ENCODE peak calls at places on chromosome 15, in eight cellular contexts. One of them, this sample, is unnamed.

GRCh38 chr15:71002321-71002720 is 109.7 kb downstream of the LRRC49 start:
- DNase-seq in K562: no peak
- DNase-seq in stomach: no peak
- DNase-seq in heart left ventricle: no peak
- DNase-seq in GM12878: no peak
- DNase-seq in IMR-90: peak; percentile 58
- DNase-seq in neural progenitor cell: no peak
- DNase-seq in CD4-positive, CD25-positive, alpha-beta regulatory T cell: no peak
- DNase-seq in this sample: no peak

GRCh38 chr15:39555885-39556284 is 25.0 kb upstream of the THBS1 start:
- DNase-seq in K562: no peak
- DNase-seq in stomach: no peak
- DNase-seq in heart left ventricle: no peak
- DNase-seq in GM12878: no peak
- DNase-seq in IMR-90: peak; percentile 20
- DNase-seq in neural progenitor cell: no peak
- DNase-seq in CD4-positive, CD25-positive, alpha-beta regulatory T cell: no peak
- DNase-seq in this sample: no peak

GRCh38 chr15:62606376-62607164 is 436.0 kb upstream of the TPM1 start:
- DNase-seq in K562: no peak
- DNase-seq in stomach: no peak
- DNase-seq in heart left ventricle: no peak
- DNase-seq in GM12878: no peak
- DNase-seq in IMR-90: peak; percentile 100
- DNase-seq in neural progenitor cell: no peak
- DNase-seq in CD4-positive, CD25-positive, alpha-beta regulatory T cell: no peak
- DNase-seq in this sample: no peak

GRCh38 chr15:68192804-68193521 is 12.2 kb downstream of the CALML4 start:
- DNase-seq in K562: no peak
- DNase-seq in stomach: no peak
- DNase-seq in heart left ventricle: peak; percentile 60
- DNase-seq in GM12878: no peak
- DNase-seq in IMR-90: no peak
- DNase-seq in neural progenitor cell: no peak
- DNase-seq in CD4-positive, CD25-positive, alpha-beta regulatory T cell: no peak
- DNase-seq in this sample: no peak

GRCh38 chr15:69390575-69390974 is 23.6 kb upstream of the KIF23 start:
- DNase-seq in K562: no peak
- DNase-seq in stomach: no peak
- DNase-seq in heart left ventricle: no peak
- DNase-seq in GM12878: no peak
- DNase-seq in IMR-90: peak; percentile 77
- DNase-seq in neural progenitor cell: no peak
- DNase-seq in CD4-positive, CD25-positive, alpha-beta regulatory T cell: no peak
- DNase-seq in this sample: no peak

GRCh38 chr15:29037997-29038700 is 152.4 kb downstream of the APBA2 start:
- DNase-seq in K562: no peak
- DNase-seq in stomach: no peak
- DNase-seq in heart left ventricle: no peak
- DNase-seq in GM12878: no peak
- DNase-seq in IMR-90: no peak
- DNase-seq in neural progenitor cell: no peak
- DNase-seq in CD4-positive, CD25-positive, alpha-beta regulatory T cell: no peak
- DNase-seq in this sample: no peak

GRCh38 chr15:82680200-82681102 is 29.2 kb downstream of the AP3B2 start:
- DNase-seq in K562: peak; percentile 95
- DNase-seq in stomach: peak; percentile 80
- DNase-seq in heart left ventricle: no peak
- DNase-seq in GM12878: no peak
- DNase-seq in IMR-90: no peak
- DNase-seq in neural progenitor cell: peak; percentile 89
- DNase-seq in CD4-positive, CD25-positive, alpha-beta regulatory T cell: peak; percentile 83
- DNase-seq in this sample: peak; percentile 55

GRCh38 chr15:51775967-51776816 is 24.8 kb downstream of the TMOD2 start:
- DNase-seq in K562: peak; percentile 68
- DNase-seq in stomach: peak; percentile 56
- DNase-seq in heart left ventricle: no peak
- DNase-seq in GM12878: peak; percentile 30
- DNase-seq in IMR-90: peak; percentile 55
- DNase-seq in neural progenitor cell: peak; percentile 72
- DNase-seq in CD4-positive, CD25-positive, alpha-beta regulatory T cell: peak; percentile 46
- DNase-seq in this sample: peak; percentile 40

DNA sequence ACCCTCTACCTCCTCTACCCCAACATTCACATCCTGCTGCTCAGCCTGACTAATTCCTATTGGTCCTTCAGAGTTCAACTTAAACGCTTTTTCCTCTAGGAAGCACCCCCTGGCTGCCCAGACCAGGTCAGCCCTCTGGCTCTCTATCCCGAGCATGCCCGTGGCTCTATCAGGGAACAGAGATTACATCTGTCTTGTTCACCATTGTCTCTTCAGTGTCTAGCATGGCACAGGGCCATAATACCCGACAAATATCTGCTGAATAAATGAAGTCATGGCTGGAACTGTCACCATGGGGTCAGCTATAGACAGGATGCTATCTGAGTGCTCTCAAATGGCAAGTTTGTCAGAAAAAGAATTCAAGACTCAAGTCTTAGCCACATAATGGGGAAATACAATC is 296.9 kb upstream of the CHRNA7 start:
- DNase-seq in K562: no peak
- DNase-seq in stomach: no peak
- DNase-seq in heart left ventricle: no peak
- DNase-seq in GM12878: no peak
- DNase-seq in IMR-90: no peak
- DNase-seq in neural progenitor cell: no peak
- DNase-seq in CD4-positive, CD25-positive, alpha-beta regulatory T cell: no peak
- DNase-seq in this sample: no peak
- H3K4me1 ChIP-seq in K562: no peaks in the 10 kb centered on the region
- H3K4me1 ChIP-seq in stomach: no peaks in the 10 kb centered on the region
- H3K4me1 ChIP-seq in heart left ventricle: no peaks in the 10 kb centered on the region
- H3K4me1 ChIP-seq in GM12878: no peaks in the 10 kb centered on the region
- H3K4me1 ChIP-seq in IMR-90: no peaks in the 10 kb centered on the region
- H3K4me1 ChIP-seq in neural progenitor cell: no peaks in the 10 kb centered on the region
- H3K4me1 ChIP-seq in CD4-positive, CD25-positive, alpha-beta regulatory T cell: no peaks in the 10 kb centered on the region
- H3K4me1 ChIP-seq in this sample: no peaks in the 10 kb centered on the region

GRCh38 chr15:31082771-31083393 is 18.6 kb downstream of the TRPM1 start:
- DNase-seq in K562: no peak
- DNase-seq in stomach: peak; percentile 57
- DNase-seq in heart left ventricle: no peak
- DNase-seq in GM12878: no peak
- DNase-seq in IMR-90: peak; percentile 51
- DNase-seq in neural progenitor cell: no peak
- DNase-seq in CD4-positive, CD25-positive, alpha-beta regulatory T cell: no peak
- DNase-seq in this sample: no peak
- H3K4me1 ChIP-seq in K562: peaks cover 3% of the 10 kb centered on the region
- H3K4me1 ChIP-seq in stomach: peaks cover 40% of the 10 kb centered on the region
- H3K4me1 ChIP-seq in heart left ventricle: peaks cover 14% of the 10 kb centered on the region
- H3K4me1 ChIP-seq in GM12878: peaks cover 10% of the 10 kb centered on the region
- H3K4me1 ChIP-seq in IMR-90: peaks cover 9% of the 10 kb centered on the region
- H3K4me1 ChIP-seq in neural progenitor cell: peaks cover 4% of the 10 kb centered on the region
- H3K4me1 ChIP-seq in CD4-positive, CD25-positive, alpha-beta regulatory T cell: peaks cover 3% of the 10 kb centered on the region
- H3K4me1 ChIP-seq in this sample: no peaks in the 10 kb centered on the region

GRCh38 chr15:58931985-58932384 is 1.5 kb downstream of the SLTM start:
- DNase-seq in K562: peak; percentile 29
- DNase-seq in stomach: peak; percentile 46
- DNase-seq in heart left ventricle: no peak
- DNase-seq in GM12878: peak; percentile 23
- DNase-seq in IMR-90: peak; percentile 63
- DNase-seq in neural progenitor cell: no peak
- DNase-seq in CD4-positive, CD25-positive, alpha-beta regulatory T cell: peak; percentile 3
- DNase-seq in this sample: no peak
- H3K4me1 ChIP-seq in K562: peaks cover 15% of the 10 kb centered on the region
- H3K4me1 ChIP-seq in stomach: peaks cover 34% of the 10 kb centered on the region
- H3K4me1 ChIP-seq in heart left ventricle: peaks cover 38% of the 10 kb centered on the region
- H3K4me1 ChIP-seq in GM12878: peaks cover 6% of the 10 kb centered on the region
- H3K4me1 ChIP-seq in IMR-90: no peaks in the 10 kb centered on the region
- H3K4me1 ChIP-seq in neural progenitor cell: peaks cover 21% of the 10 kb centered on the region
- H3K4me1 ChIP-seq in CD4-positive, CD25-positive, alpha-beta regulatory T cell: peaks cover 40% of the 10 kb centered on the region
- H3K4me1 ChIP-seq in this sample: peaks cover 26% of the 10 kb centered on the region

DNA sequence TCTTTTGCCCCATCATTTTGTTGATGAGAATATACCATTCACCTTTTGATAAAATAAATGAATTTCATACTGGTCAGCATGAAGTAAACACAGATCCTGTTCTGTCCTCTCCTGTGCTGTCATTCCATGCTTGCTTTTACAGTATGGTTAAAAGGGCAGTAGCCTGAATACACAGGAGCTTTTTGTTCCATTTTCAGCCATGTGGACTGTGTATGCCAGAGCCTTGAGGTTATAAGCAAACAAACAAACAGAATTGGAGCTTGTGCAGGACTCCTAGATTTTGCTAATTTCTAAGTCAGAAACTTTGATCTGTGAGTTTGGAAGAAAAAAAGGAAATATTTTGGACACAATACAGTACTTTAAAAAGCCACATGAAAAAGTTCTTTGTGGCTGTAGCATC is 91.9 kb downstream of the LRRC28 start:
- DNase-seq in K562: no peak
- DNase-seq in stomach: no peak
- DNase-seq in heart left ventricle: no peak
- DNase-seq in GM12878: no peak
- DNase-seq in IMR-90: no peak
- DNase-seq in neural progenitor cell: no peak
- DNase-seq in CD4-positive, CD25-positive, alpha-beta regulatory T cell: no peak
- DNase-seq in this sample: no peak
- H3K4me1 ChIP-seq in K562: no peaks in the 10 kb centered on the region
- H3K4me1 ChIP-seq in stomach: peaks cover 7% of the 10 kb centered on the region
- H3K4me1 ChIP-seq in heart left ventricle: peaks cover 12% of the 10 kb centered on the region
- H3K4me1 ChIP-seq in GM12878: peaks cover 16% of the 10 kb centered on the region
- H3K4me1 ChIP-seq in IMR-90: peaks cover 14% of the 10 kb centered on the region
- H3K4me1 ChIP-seq in neural progenitor cell: no peaks in the 10 kb centered on the region
- H3K4me1 ChIP-seq in CD4-positive, CD25-positive, alpha-beta regulatory T cell: no peaks in the 10 kb centered on the region
- H3K4me1 ChIP-seq in this sample: no peaks in the 10 kb centered on the region

GRCh38 chr15:33296050-33296449 is 14.7 kb upstream of the RYR3 start:
- DNase-seq in K562: no peak
- DNase-seq in stomach: no peak
- DNase-seq in heart left ventricle: no peak
- DNase-seq in GM12878: no peak
- DNase-seq in IMR-90: no peak
- DNase-seq in neural progenitor cell: no peak
- DNase-seq in CD4-positive, CD25-positive, alpha-beta regulatory T cell: no peak
- DNase-seq in this sample: no peak
- H3K4me1 ChIP-seq in K562: no peaks in the 10 kb centered on the region
- H3K4me1 ChIP-seq in stomach: peaks cover 6% of the 10 kb centered on the region
- H3K4me1 ChIP-seq in heart left ventricle: no peaks in the 10 kb centered on the region
- H3K4me1 ChIP-seq in GM12878: no peaks in the 10 kb centered on the region
- H3K4me1 ChIP-seq in IMR-90: no peaks in the 10 kb centered on the region
- H3K4me1 ChIP-seq in neural progenitor cell: no peaks in the 10 kb centered on the region
- H3K4me1 ChIP-seq in CD4-positive, CD25-positive, alpha-beta regulatory T cell: no peaks in the 10 kb centered on the region
- H3K4me1 ChIP-seq in this sample: no peaks in the 10 kb centered on the region

DNA sequence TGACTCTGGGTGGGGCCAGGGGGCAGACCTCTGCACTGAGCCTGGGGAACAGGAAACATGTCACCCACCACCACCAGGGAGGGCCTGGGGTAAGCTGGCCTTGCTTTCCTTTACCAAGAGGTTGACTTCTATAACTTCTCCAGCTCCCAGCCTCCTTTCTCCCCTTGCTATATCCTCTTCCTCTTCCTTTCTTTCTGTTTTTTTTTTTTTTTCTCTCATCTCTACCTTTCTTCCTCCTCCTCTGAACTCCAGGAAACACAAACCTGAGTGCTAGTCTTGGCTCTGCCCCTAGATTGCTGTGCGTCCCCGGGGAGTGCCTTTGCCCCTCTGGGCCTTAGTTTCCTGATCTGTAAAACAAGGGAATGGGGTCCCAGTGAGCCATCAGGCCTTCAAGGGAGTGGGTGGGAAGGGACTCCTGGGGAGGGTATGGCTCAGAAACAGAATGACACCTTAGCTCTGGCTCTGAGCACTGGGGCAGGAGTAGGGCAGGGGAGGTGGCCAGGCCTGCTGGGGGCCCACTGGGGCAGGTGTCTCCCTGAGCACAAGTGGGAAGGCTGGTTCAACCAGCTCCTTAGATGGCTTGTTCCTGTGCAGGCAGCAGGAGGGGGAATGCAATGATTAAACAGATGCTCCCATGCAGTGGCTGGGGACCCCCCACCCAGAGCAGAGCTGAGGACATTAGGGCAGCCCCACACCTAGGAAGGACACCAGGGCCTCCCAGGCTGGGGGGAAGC is 4.3 kb downstream of the SNX33 start:
- DNase-seq in K562: no peak
- DNase-seq in stomach: no peak
- DNase-seq in heart left ventricle: no peak
- DNase-seq in GM12878: no peak
- DNase-seq in IMR-90: no peak
- DNase-seq in neural progenitor cell: no peak
- DNase-seq in CD4-positive, CD25-positive, alpha-beta regulatory T cell: no peak
- DNase-seq in this sample: no peak
- H3K4me1 ChIP-seq in K562: peaks cover 41% of the 10 kb centered on the region
- H3K4me1 ChIP-seq in stomach: peaks cover 82% of the 10 kb centered on the region
- H3K4me1 ChIP-seq in heart left ventricle: peaks cover 72% of the 10 kb centered on the region
- H3K4me1 ChIP-seq in GM12878: peaks cover under 1% of the 10 kb centered on the region
- H3K4me1 ChIP-seq in IMR-90: peaks cover 41% of the 10 kb centered on the region
- H3K4me1 ChIP-seq in neural progenitor cell: peaks cover 45% of the 10 kb centered on the region
- H3K4me1 ChIP-seq in CD4-positive, CD25-positive, alpha-beta regulatory T cell: peaks cover 25% of the 10 kb centered on the region
- H3K4me1 ChIP-seq in this sample: peaks cover 39% of the 10 kb centered on the region

This sample was measured in adrenal gland.